ENCODE peak calls at places on chromosomes 6 and 20, in ten cellular contexts. G, F, B, U, N, I, P, A, M and W are unnamed samples.

GRCh38 chr6:157449610-157450009 is 68.6 kb downstream of the ZDHHC14 start:
- DNase-seq in G (no peak), F (no peak), B (no peak), U (no peak), N (no peak), I (no peak), P (no peak), A (no peak), M (no peak), W (no peak)

GRCh38 chr6:18307006-18307405 is 42.7 kb upstream of the DEK start:
- DNase-seq in G (no peak), F (no peak), B (no peak), U (peak), N (no peak), I (no peak), P (no peak), A (no peak), M (peak), W (no peak)

GRCh38 chr6:81515562-81516453 is 236.7 kb downstream of the TENT5A start:
- DNase-seq in G (no peak), F (no peak), B (no peak), U (peak), N (no peak), I (no peak), P (no peak), A (no peak), M (no peak), W (no peak)

GRCh38 chr6:33123732-33124524 is 48.1 kb downstream of the HLA-DPB1 start:
- DNase-seq in G (no peak), F (peak), B (peak), U (no peak), N (peak), I (peak), P (peak), A (no peak), M (peak), W (no peak)

GRCh38 chr6:137024172-137024990 is 20.4 kb downstream of the IL20RA start:
- DNase-seq in G (no peak), F (no peak), B (no peak), U (no peak), N (no peak), I (no peak), P (peak), A (no peak), M (peak), W (no peak)

GRCh38 chr6:153210083-153210482 is 79.0 kb upstream of the RGS17 start:
- DNase-seq in G (no peak), F (no peak), B (no peak), U (no peak), N (no peak), I (no peak), P (no peak), A (no peak), M (peak), W (no peak)

GRCh38 chr6:156595481-156595880 is 181.7 kb upstream of the ARID1B start:
- DNase-seq in G (no peak), F (no peak), B (no peak), U (no peak), N (no peak), I (no peak), P (no peak), A (no peak), M (peak), W (no peak)

GRCh38 chr6:46269447-46270229 is 98.9 kb upstream of the ENPP5 start:
- DNase-seq in G (no peak), F (no peak), B (no peak), U (no peak), N (peak), I (no peak), P (no peak), A (no peak), M (no peak), W (no peak)

GRCh38 chr20:46118481-46119020 is 437 bp downstream of the CD40 start:
- DNase-seq in G (no peak), F (no peak), B (no peak), U (no peak), N (no peak), I (no peak), P (no peak), A (no peak), M (no peak), W (no peak)

GRCh38 chr20:4574356-4574690 is 147.4 kb upstream of the PRND start:
- DNase-seq in G (no peak), F (no peak), B (no peak), U (no peak), N (no peak), I (no peak), P (no peak), A (no peak), M (no peak), W (no peak)

GRCh38 chr6:25431642-25432307 is 152.6 kb downstream of the CARMIL1 start:
- DNase-seq in G (no peak), F (no peak), B (no peak), U (no peak), N (no peak), I (no peak), P (no peak), A (no peak), M (no peak), W (no peak)